ENCODE peak calls at places on chromosomes 2 and 18, in four cellular contexts. I is H1, W is Karpas-422, M is left ventricle myocardium inferior. B is an unnamed sample.

GRCh38 chr18:9742588-9743131 is 34.6 kb downstream of the RAB31 start:
- DNase-seq in I (no peak), W (peak; percentile 31), M (no peak), B (no peak)

GRCh38 chr2:71940695-71941094 is 207.0 kb downstream of the CYP26B1 start:
- DNase-seq in I (no peak), W (no peak), M (no peak), B (no peak)

GRCh38 chr2:171754254-171754939 is 67.1 kb downstream of the DYNC1I2 start:
- DNase-seq in I (no peak), W (no peak), M (no peak), B (no peak)

GRCh38 chr18:12405066-12405465 is 2.7 kb upstream of the PRELID3A start:
- DNase-seq in I (no peak), W (no peak), M (no peak), B (no peak)

GRCh38 chr2:233082222-233082933 is 22.2 kb downstream of the INPP5D start:
- DNase-seq in I (no peak), W (peak; percentile 83), M (no peak), B (no peak)

GRCh38 chr2:19360881-19361321 is 2.5 kb upstream of the OSR1 start:
- DNase-seq in I (no peak), W (no peak), M (no peak), B (no peak)

GRCh38 chr2:127410871-127411396 is 7.3 kb upstream of the PROC start:
- DNase-seq in I (no peak), W (no peak), M (no peak), B (no peak)

GRCh38 chr2:215347878-215348277 is 36.0 kb downstream of the ATIC start:
- DNase-seq in I (no peak), W (no peak), M (no peak), B (no peak)

GRCh38 chr2:186575302-186575701 is 14.6 kb upstream of the ITGAV start:
- DNase-seq in I (no peak), W (no peak), M (no peak), B (no peak)

GRCh38 chr2:43223412-43224040 is 2.9 kb downstream of the ZFP36L2 start:
- DNase-seq in I (no peak), W (no peak), M (no peak), B (no peak)

GRCh38 chr18:45110577-45111506 is 430.2 kb downstream of the SETBP1 start:
- DNase-seq in I (no peak), W (no peak), M (peak; percentile 51), B (no peak)

GRCh38 chr2:23629417-23630110 is 244.6 kb downstream of the KLHL29 start:
- DNase-seq in I (no peak), W (no peak), M (no peak), B (no peak)

GRCh38 chr18:46385124-46385523 is 271.9 kb downstream of the LOXHD1 start:
- DNase-seq in I (no peak), W (no peak), M (no peak), B (no peak)

GRCh38 chr2:43157506-43158232 is 68.7 kb downstream of the ZFP36L2 start:
- DNase-seq in I (no peak), W (no peak), M (no peak), B (no peak)

GRCh38 chr2:202786792-202787191 is 84.8 kb downstream of the ICA1L start:
- DNase-seq in I (no peak), W (no peak), M (no peak), B (no peak)

GRCh38 chr2:190791347-190791982 is 89.2 kb upstream of the GLS start:
- DNase-seq in I (no peak), W (no peak), M (peak; percentile 29), B (no peak)

GRCh38 chr18:13260927-13261471 is 42.4 kb downstream of the LDLRAD4 start:
- DNase-seq in I (no peak), W (no peak), M (no peak), B (no peak)

GRCh38 chr2:173749315-173749714 is 215.9 kb downstream of the SP3 start:
- DNase-seq in I (no peak), W (no peak), M (no peak), B (no peak)

GRCh38 chr18:32771169-32771751 is 1.6 kb downstream of the KLHL14 start:
- DNase-seq in I (no peak), W (peak; percentile 75), M (no peak), B (no peak)

GRCh38 chr2:68121873-68122679 is 35.6 kb upstream of the PNO1 start:
- DNase-seq in I (peak; percentile 78), W (peak; percentile 93), M (peak; percentile 88), B (peak; percentile 17)

GRCh38 chr2:161077367-161078210 is 82.6 kb upstream of the TANK start:
- DNase-seq in I (no peak), W (no peak), M (no peak), B (no peak)

GRCh38 chr2:72744049-72744448 is 81.8 kb downstream of the EXOC6B start:
- DNase-seq in I (no peak), W (no peak), M (no peak), B (no peak)

GRCh38 chr18:78711316-78711715 is 268.3 kb upstream of the SALL3 start:
- DNase-seq in I (no peak), W (no peak), M (no peak), B (no peak)

GRCh38 chr2:239873656-239874635 is 151.2 kb downstream of the NDUFA10 start:
- DNase-seq in I (no peak), W (peak; percentile 25), M (no peak), B (no peak)

GRCh38 chr2:28436525-28437051 is 43.9 kb downstream of the FOSL2 start:
- DNase-seq in I (no peak), W (no peak), M (no peak), B (no peak)

GRCh38 chr2:25757906-25758305 is 84.5 kb upstream of the DTNB start:
- DNase-seq in I (no peak), W (no peak), M (no peak), B (no peak)

GRCh38 chr2:173397539-173397938 is 42.9 kb downstream of the CDCA7 start:
- DNase-seq in I (no peak), W (no peak), M (no peak), B (no peak)

GRCh38 chr18:10690376-10690775 is 164.5 kb downstream of the NAPG start:
- DNase-seq in I (no peak), W (no peak), M (no peak), B (no peak)

DNA sequence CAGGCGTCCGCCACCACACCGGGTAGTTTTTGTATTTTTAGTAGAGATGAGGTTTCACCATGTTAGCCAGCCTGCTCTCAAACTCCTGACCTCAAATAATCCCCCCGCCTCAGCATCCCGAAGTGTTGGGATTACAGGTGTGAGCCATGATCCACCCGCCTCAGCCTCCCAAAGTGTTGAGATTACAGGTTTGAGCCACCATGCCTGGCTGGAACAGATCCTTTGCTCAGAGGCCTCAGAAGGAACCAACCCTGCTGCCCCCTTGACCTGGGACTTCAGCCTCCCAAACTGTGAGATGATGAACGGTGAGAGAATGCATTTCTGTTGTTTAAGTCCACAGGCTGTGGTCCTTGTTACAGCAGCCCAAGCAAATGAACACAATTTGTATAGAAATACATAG is 67.0 kb downstream of the NCAPH start:
- DNase-seq in I (no peak), W (no peak), M (no peak), B (no peak)
- H3K4me3 ChIP-seq in I (no peak overlapping the region), W (no peak overlapping the region), M (no peak overlapping the region), B (no peak overlapping the region)

GRCh38 chr2:238320648-238321281 is 447 bp downstream of the TRAF3IP1 start:
- DNase-seq in I (no peak), W (peak; percentile 56), M (peak; percentile 21), B (no peak)

GRCh38 chr2:238322001-238322411 is 1.7 kb downstream of the TRAF3IP1 start:
- DNase-seq in I (no peak), W (no peak), M (no peak), B (no peak)

GRCh38 chr2:238321467-238321866 is 1.1 kb downstream of the TRAF3IP1 start:
- DNase-seq in I (no peak), W (no peak), M (no peak), B (no peak)

GRCh38 chr2:238315031-238315595 is 5.2 kb upstream of the TRAF3IP1 start:
- DNase-seq in I (no peak), W (no peak), M (no peak), B (no peak)

GRCh38 chr2:238320246-238320647 is at the start of gene TRAF3IP1:
- DNase-seq in I (peak; percentile 62), W (peak; percentile 93), M (peak; percentile 95), B (peak; percentile 7)
- H3K4me3 ChIP-seq in I (peak within 1 kb of the TSS; percentile 65), W (peak within 1 kb of the TSS; percentile 69), M (peak within 1 kb of the TSS; percentile 91), B (peak within 1 kb of the TSS; percentile 95)

GRCh38 chr2:199470361-199470671 is 12.6 kb upstream of the SATB2 start:
- DNase-seq in I (no peak), W (no peak), M (no peak), B (no peak)

GRCh38 chr2:199470672-199471442 is 13.1 kb upstream of the SATB2 start:
- DNase-seq in I (no peak), W (no peak), M (no peak), B (no peak)

GRCh38 chr2:199468561-199469513 is 11.1 kb upstream of the SATB2 start:
- DNase-seq in I (no peak), W (no peak), M (no peak), B (no peak)

GRCh38 chr2:199469514-199470360 is 12.0 kb upstream of the SATB2 start:
- DNase-seq in I (no peak), W (no peak), M (no peak), B (no peak)

DNA sequence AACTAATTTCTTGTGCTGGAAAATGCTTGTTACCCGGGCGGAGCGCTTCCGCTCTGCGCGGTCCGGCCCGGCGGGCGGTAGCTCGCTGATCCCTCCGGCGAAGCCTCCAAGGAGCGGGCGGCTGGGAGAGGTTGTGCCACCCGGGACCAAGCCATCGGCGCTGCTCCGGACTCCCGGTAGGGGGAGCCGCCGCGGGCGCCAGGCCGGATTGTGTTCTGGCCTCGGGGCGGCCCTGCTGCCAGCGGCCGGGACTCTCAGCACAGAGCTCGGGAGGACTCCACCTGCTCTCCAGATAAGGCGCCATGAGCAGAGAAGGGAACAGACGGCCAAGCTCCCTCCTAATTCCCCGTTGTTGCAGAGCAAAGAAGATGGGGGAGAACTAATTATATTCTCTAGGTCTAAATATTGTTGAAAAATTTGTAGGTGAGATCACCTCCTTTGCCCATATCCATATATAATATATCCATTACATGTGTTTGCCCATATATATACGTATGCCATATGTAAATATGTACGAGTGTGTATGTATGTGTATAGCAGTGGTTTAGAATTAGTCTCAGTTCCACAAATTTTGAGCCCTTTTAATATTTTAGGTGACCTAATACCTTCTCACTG is 13.8 kb upstream of the SATB2 start:
- DNase-seq in I (no peak), W (peak; percentile 69), M (peak; percentile 39), B (no peak)
- H3K4me3 ChIP-seq in I (peak overlapping the region; percentile 48), W (no peak overlapping the region), M (peak overlapping the region; percentile 17), B (no peak overlapping the region)

GRCh38 chr2:110748489-110748867 is 16.1 kb downstream of the ACOXL start:
- DNase-seq in I (no peak), W (no peak), M (no peak), B (no peak)
- H3K4me3 ChIP-seq in I (no peak overlapping the region), W (no peak overlapping the region), M (no peak overlapping the region), B (no peak overlapping the region)

GRCh38 chr2:104867351-104868080 is 13.6 kb downstream of the POU3F3 start:
- DNase-seq in I (no peak), W (no peak), M (no peak), B (no peak)
- H3K4me3 ChIP-seq in I (no peak overlapping the region), W (no peak overlapping the region), M (no peak overlapping the region), B (no peak overlapping the region)